ENCODE peak calls at places on chromosomes 3 and 15, in six cellular contexts. One of them, this sample, is unnamed.

GRCh38 chr3:3792391-3792790 is 6.8 kb upstream of the LRRN1 start:
- DNase-seq in K562: no peak
- DNase-seq in A549: no peak
- DNase-seq in SK-N-SH: no peak
- DNase-seq in GM12878: no peak
- DNase-seq in IMR-90: no peak
- DNase-seq in this sample: no peak

GRCh38 chr15:101045835-101046691 is 126.9 kb downstream of the LRRK1 start:
- DNase-seq in IMR-90: no peak
- DNase-seq in GM12878: no peak
- DNase-seq in K562: no peak
- DNase-seq in SK-N-SH: no peak
- DNase-seq in A549: no peak
- DNase-seq in this sample: no peak

GRCh38 chr3:137761563-137762503 is 2.3 kb upstream of the SOX14 start:
- DNase-seq in IMR-90: no peak
- DNase-seq in SK-N-SH: peak; percentile 38
- DNase-seq in A549: no peak
- DNase-seq in GM12878: no peak
- DNase-seq in K562: no peak
- DNase-seq in this sample: no peak

GRCh38 chr3:123767564-123768292 is 116.4 kb downstream of the MYLK start:
- DNase-seq in GM12878: no peak
- DNase-seq in A549: no peak
- DNase-seq in K562: no peak
- DNase-seq in SK-N-SH: no peak
- DNase-seq in IMR-90: no peak
- DNase-seq in this sample: no peak

GRCh38 chr15:77975332-77976119 is 102.0 kb downstream of the TBC1D2B start:
- DNase-seq in K562: no peak
- DNase-seq in IMR-90: no peak
- DNase-seq in SK-N-SH: peak; percentile 62
- DNase-seq in A549: no peak
- DNase-seq in GM12878: no peak
- DNase-seq in this sample: no peak

GRCh38 chr3:155744091-155744625 is 713 bp downstream of the PLCH1 start:
- DNase-seq in SK-N-SH: peak; percentile 93
- DNase-seq in A549: peak; percentile 86
- DNase-seq in GM12878: no peak
- DNase-seq in K562: peak; percentile 80
- DNase-seq in IMR-90: peak; percentile 4
- DNase-seq in this sample: peak; percentile 48

GRCh38 chr3:140505876-140506275 is 172.0 kb upstream of the TRIM42 start:
- DNase-seq in SK-N-SH: no peak
- DNase-seq in A549: no peak
- DNase-seq in GM12878: no peak
- DNase-seq in IMR-90: no peak
- DNase-seq in K562: no peak
- DNase-seq in this sample: no peak

GRCh38 chr15:38147246-38147645 is 105.4 kb upstream of the SPRED1 start:
- DNase-seq in GM12878: no peak
- DNase-seq in IMR-90: no peak
- DNase-seq in A549: no peak
- DNase-seq in SK-N-SH: peak; percentile 8
- DNase-seq in K562: no peak
- DNase-seq in this sample: no peak

GRCh38 chr3:4225005-4225471 is 78.1 kb upstream of the SETMAR start:
- DNase-seq in K562: peak; percentile 89
- DNase-seq in IMR-90: no peak
- DNase-seq in GM12878: no peak
- DNase-seq in SK-N-SH: no peak
- DNase-seq in A549: no peak
- DNase-seq in this sample: no peak

GRCh38 chr3:70409018-70409417 is 96.6 kb upstream of the MDFIC2 start:
- DNase-seq in A549: no peak
- DNase-seq in IMR-90: no peak
- DNase-seq in GM12878: no peak
- DNase-seq in K562: no peak
- DNase-seq in SK-N-SH: no peak
- DNase-seq in this sample: no peak

GRCh38 chr15:80367094-80367493 is 37.1 kb upstream of the ARNT2 start:
- DNase-seq in A549: peak; percentile 24
- DNase-seq in K562: peak; percentile 42
- DNase-seq in GM12878: no peak
- DNase-seq in IMR-90: peak; percentile 7
- DNase-seq in SK-N-SH: peak; percentile 9
- DNase-seq in this sample: peak; percentile 3

GRCh38 chr3:25855281-25855680 is 65.4 kb downstream of the OXSM start:
- DNase-seq in IMR-90: peak; percentile 13
- DNase-seq in K562: no peak
- DNase-seq in GM12878: no peak
- DNase-seq in SK-N-SH: no peak
- DNase-seq in A549: no peak
- DNase-seq in this sample: no peak

GRCh38 chr3:183725387-183725786 is 27.8 kb downstream of the YEATS2 start:
- DNase-seq in A549: no peak
- DNase-seq in GM12878: no peak
- DNase-seq in K562: no peak
- DNase-seq in IMR-90: no peak
- DNase-seq in SK-N-SH: no peak
- DNase-seq in this sample: no peak

GRCh38 chr15:36905908-36906307 is 194.4 kb downstream of the MEIS2 start:
- DNase-seq in IMR-90: peak; percentile 29
- DNase-seq in A549: no peak
- DNase-seq in SK-N-SH: no peak
- DNase-seq in GM12878: no peak
- DNase-seq in K562: no peak
- DNase-seq in this sample: no peak

GRCh38 chr3:121985841-121986240 is 36.2 kb downstream of the ILDR1 start:
- DNase-seq in A549: no peak
- DNase-seq in GM12878: no peak
- DNase-seq in K562: no peak
- DNase-seq in IMR-90: no peak
- DNase-seq in SK-N-SH: no peak
- DNase-seq in this sample: no peak

GRCh38 chr3:19901337-19901736 is 32.7 kb downstream of the EFHB start:
- DNase-seq in SK-N-SH: no peak
- DNase-seq in GM12878: no peak
- DNase-seq in IMR-90: no peak
- DNase-seq in A549: no peak
- DNase-seq in K562: no peak
- DNase-seq in this sample: no peak

GRCh38 chr15:35723120-35723707 is 177.2 kb upstream of the DPH6 start:
- DNase-seq in SK-N-SH: no peak
- DNase-seq in IMR-90: no peak
- DNase-seq in K562: no peak
- DNase-seq in A549: no peak
- DNase-seq in GM12878: no peak
- DNase-seq in this sample: no peak
- TF ChIP-seq SMC3 in SK-N-SH: no peak
- TF ChIP-seq SMC3 in IMR-90: no peak
- TF ChIP-seq SMC3 in K562: no peak
- TF ChIP-seq SMC3 in A549: no peak
- TF ChIP-seq SMC3 in GM12878: no peak
- TF ChIP-seq SMC3 in this sample: no peak

GRCh38 chr3:53229171-53229570 is 26.7 kb downstream of the TKT start:
- DNase-seq in K562: no peak
- DNase-seq in SK-N-SH: peak; percentile 6
- DNase-seq in IMR-90: no peak
- DNase-seq in GM12878: no peak
- DNase-seq in A549: no peak
- DNase-seq in this sample: no peak
- TF ChIP-seq SMC3 in K562: no peak
- TF ChIP-seq SMC3 in SK-N-SH: no peak
- TF ChIP-seq SMC3 in IMR-90: no peak
- TF ChIP-seq SMC3 in GM12878: no peak
- TF ChIP-seq SMC3 in A549: no peak
- TF ChIP-seq SMC3 in this sample: no peak

DNA sequence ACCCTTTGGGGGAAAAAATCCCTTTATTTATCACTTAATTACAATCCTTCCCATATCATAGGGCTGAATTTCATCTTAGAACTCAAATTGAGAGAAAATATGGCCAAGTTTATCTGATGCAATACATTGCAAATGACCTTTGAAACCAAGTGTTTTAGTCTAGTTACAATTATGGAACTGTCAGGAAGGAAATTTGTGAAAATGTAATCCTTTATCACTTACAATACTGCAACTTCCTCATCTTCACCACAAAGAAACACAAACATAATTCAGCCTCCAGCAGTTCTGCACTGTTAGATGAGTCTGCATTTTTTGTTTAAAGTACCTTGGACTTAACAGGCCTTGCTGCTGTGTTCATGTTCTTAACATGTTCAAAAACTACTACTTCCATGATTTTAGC is 4.6 kb downstream of the CCPG1 start:
- DNase-seq in SK-N-SH: no peak
- DNase-seq in IMR-90: peak; percentile 49
- DNase-seq in A549: no peak
- DNase-seq in GM12878: no peak
- DNase-seq in K562: peak; percentile 66
- DNase-seq in this sample: peak; percentile 44
- TF ChIP-seq SMC3 in SK-N-SH: no peak
- TF ChIP-seq SMC3 in IMR-90: no peak
- TF ChIP-seq SMC3 in A549: no peak
- TF ChIP-seq SMC3 in GM12878: no peak
- TF ChIP-seq SMC3 in K562: no peak
- TF ChIP-seq SMC3 in this sample: no peak

GRCh38 chr3:43190682-43191081 is 84.8 kb upstream of the POMGNT2 start:
- DNase-seq in GM12878: no peak
- DNase-seq in A549: no peak
- DNase-seq in K562: no peak
- DNase-seq in IMR-90: peak; percentile 91
- DNase-seq in SK-N-SH: no peak
- DNase-seq in this sample: no peak
- TF ChIP-seq SMC3 in GM12878: no peak
- TF ChIP-seq SMC3 in A549: no peak
- TF ChIP-seq SMC3 in K562: no peak
- TF ChIP-seq SMC3 in IMR-90: no peak
- TF ChIP-seq SMC3 in SK-N-SH: no peak
- TF ChIP-seq SMC3 in this sample: no peak

GRCh38 chr3:50288387-50289007 is 3.7 kb downstream of the IFRD2 start:
- DNase-seq in K562: no peak
- DNase-seq in A549: no peak
- DNase-seq in SK-N-SH: no peak
- DNase-seq in IMR-90: no peak
- DNase-seq in GM12878: no peak
- DNase-seq in this sample: no peak

GRCh38 chr3:50289130-50289529 is 3.1 kb downstream of the IFRD2 start:
- DNase-seq in IMR-90: no peak
- DNase-seq in SK-N-SH: no peak
- DNase-seq in GM12878: no peak
- DNase-seq in A549: no peak
- DNase-seq in K562: no peak
- DNase-seq in this sample: no peak

GRCh38 chr3:50287262-50287661 is 5.0 kb downstream of the IFRD2 start:
- DNase-seq in GM12878: no peak
- DNase-seq in SK-N-SH: no peak
- DNase-seq in K562: no peak
- DNase-seq in A549: no peak
- DNase-seq in IMR-90: no peak
- DNase-seq in this sample: no peak

GRCh38 chr3:50290116-50290745 is 2.0 kb downstream of the IFRD2 start:
- DNase-seq in SK-N-SH: no peak
- DNase-seq in GM12878: no peak
- DNase-seq in IMR-90: no peak
- DNase-seq in K562: no peak
- DNase-seq in A549: no peak
- DNase-seq in this sample: no peak

GRCh38 chr3:50286322-50287227 is 5.7 kb downstream of the IFRD2 start:
- DNase-seq in K562: no peak
- DNase-seq in GM12878: no peak
- DNase-seq in A549: no peak
- DNase-seq in IMR-90: no peak
- DNase-seq in SK-N-SH: no peak
- DNase-seq in this sample: no peak
- TF ChIP-seq SMC3 in K562: no peak
- TF ChIP-seq SMC3 in GM12878: no peak
- TF ChIP-seq SMC3 in A549: no peak
- TF ChIP-seq SMC3 in IMR-90: no peak
- TF ChIP-seq SMC3 in SK-N-SH: no peak
- TF ChIP-seq SMC3 in this sample: no peak

GRCh38 chr15:65653781-65654521 is 32.2 kb downstream of the SLC24A1 start:
- DNase-seq in GM12878: no peak
- DNase-seq in K562: no peak
- DNase-seq in IMR-90: peak; percentile 67
- DNase-seq in A549: no peak
- DNase-seq in SK-N-SH: no peak
- DNase-seq in this sample: no peak
- TF ChIP-seq SMC3 in GM12878: no peak
- TF ChIP-seq SMC3 in K562: no peak
- TF ChIP-seq SMC3 in IMR-90: no peak
- TF ChIP-seq SMC3 in A549: no peak
- TF ChIP-seq SMC3 in SK-N-SH: no peak
- TF ChIP-seq SMC3 in this sample: no peak

GRCh38 chr15:58410353-58410752 is 21.4 kb upstream of the LIPC start:
- DNase-seq in GM12878: peak; percentile 27
- DNase-seq in K562: peak; percentile 47
- DNase-seq in SK-N-SH: no peak
- DNase-seq in IMR-90: peak; percentile 16
- DNase-seq in A549: no peak
- DNase-seq in this sample: no peak
- TF ChIP-seq SMC3 in GM12878: no peak
- TF ChIP-seq SMC3 in K562: no peak
- TF ChIP-seq SMC3 in SK-N-SH: no peak
- TF ChIP-seq SMC3 in IMR-90: no peak
- TF ChIP-seq SMC3 in A549: no peak
- TF ChIP-seq SMC3 in this sample: no peak

GRCh38 chr3:188975612-188976314 is 196.0 kb upstream of the TPRG1 start:
- DNase-seq in IMR-90: peak; percentile 9
- DNase-seq in A549: no peak
- DNase-seq in SK-N-SH: no peak
- DNase-seq in K562: no peak
- DNase-seq in GM12878: no peak
- DNase-seq in this sample: no peak
- TF ChIP-seq SMC3 in IMR-90: no peak
- TF ChIP-seq SMC3 in A549: no peak
- TF ChIP-seq SMC3 in SK-N-SH: no peak
- TF ChIP-seq SMC3 in K562: no peak
- TF ChIP-seq SMC3 in GM12878: no peak
- TF ChIP-seq SMC3 in this sample: no peak